ENCODE peak calls at places on chromosomes 2 and 18, in five cellular contexts. One of them, this sample, is unnamed. For H4K20me1, the result is how much of the 10 kb centered on the place peaks cover.

GRCh38 chr2:241310917-241311566 is 4.4 kb downstream of the HDLBP start:
- DNase-seq in hepatocyte: no peak
- DNase-seq in OCI-LY7: peak
- DNase-seq in HepG2: no peak
- DNase-seq in neural progenitor cell: no peak
- DNase-seq in this sample: no peak

GRCh38 chr18:8799593-8799992 is 94.2 kb downstream of the MTCL1 start:
- DNase-seq in OCI-LY7: no peak
- DNase-seq in neural progenitor cell: no peak
- DNase-seq in hepatocyte: no peak
- DNase-seq in HepG2: no peak
- DNase-seq in this sample: no peak

GRCh38 chr18:63505566-63506335 is 29.0 kb downstream of the SERPINB5 start:
- DNase-seq in HepG2: peak
- DNase-seq in OCI-LY7: peak
- DNase-seq in hepatocyte: peak
- DNase-seq in neural progenitor cell: peak
- DNase-seq in this sample: peak

GRCh38 chr2:12824304-12824761 is 107.6 kb downstream of the TRIB2 start:
- DNase-seq in HepG2: no peak
- DNase-seq in hepatocyte: peak
- DNase-seq in OCI-LY7: no peak
- DNase-seq in neural progenitor cell: peak
- DNase-seq in this sample: no peak

GRCh38 chr2:181038796-181039195 is 58.4 kb downstream of the UBE2E3 start:
- DNase-seq in HepG2: no peak
- DNase-seq in hepatocyte: no peak
- DNase-seq in neural progenitor cell: no peak
- DNase-seq in OCI-LY7: no peak
- DNase-seq in this sample: no peak

GRCh38 chr2:23401427-23402204 is 16.6 kb downstream of the KLHL29 start:
- DNase-seq in HepG2: no peak
- DNase-seq in hepatocyte: no peak
- DNase-seq in OCI-LY7: no peak
- DNase-seq in neural progenitor cell: no peak
- DNase-seq in this sample: no peak

GRCh38 chr2:54613361-54613760 is 110.1 kb upstream of the EML6 start:
- DNase-seq in HepG2: no peak
- DNase-seq in OCI-LY7: no peak
- DNase-seq in neural progenitor cell: no peak
- DNase-seq in hepatocyte: no peak
- DNase-seq in this sample: no peak

GRCh38 chr2:42047488-42048317 is at the start of gene PKDCC:
- DNase-seq in neural progenitor cell: peak
- DNase-seq in OCI-LY7: no peak
- DNase-seq in hepatocyte: peak
- DNase-seq in HepG2: peak
- DNase-seq in this sample: peak

GRCh38 chr18:13564579-13564978 is 161.8 kb downstream of the FAM210A start:
- DNase-seq in HepG2: no peak
- DNase-seq in neural progenitor cell: no peak
- DNase-seq in OCI-LY7: no peak
- DNase-seq in hepatocyte: no peak
- DNase-seq in this sample: no peak

GRCh38 chr18:46110406-46110805 is 6.2 kb downstream of the HAUS1 start:
- DNase-seq in HepG2: no peak
- DNase-seq in neural progenitor cell: no peak
- DNase-seq in hepatocyte: no peak
- DNase-seq in OCI-LY7: no peak
- DNase-seq in this sample: peak

GRCh38 chr2:239719791-239720410 is 305.2 kb downstream of the NDUFA10 start:
- DNase-seq in OCI-LY7: no peak
- DNase-seq in neural progenitor cell: no peak
- DNase-seq in hepatocyte: no peak
- DNase-seq in HepG2: no peak
- DNase-seq in this sample: no peak

GRCh38 chr2:239152239-239152915 is 248.4 kb downstream of the HDAC4 start:
- DNase-seq in hepatocyte: no peak
- DNase-seq in HepG2: no peak
- DNase-seq in neural progenitor cell: no peak
- DNase-seq in OCI-LY7: no peak
- DNase-seq in this sample: no peak

GRCh38 chr18:79853303-79853992 is 55.7 kb downstream of the KCNG2 start:
- DNase-seq in OCI-LY7: no peak
- DNase-seq in hepatocyte: no peak
- DNase-seq in neural progenitor cell: no peak
- DNase-seq in HepG2: no peak
- DNase-seq in this sample: no peak

GRCh38 chr2:211654211-211654780 is 884.3 kb downstream of the ERBB4 start:
- DNase-seq in neural progenitor cell: no peak
- DNase-seq in hepatocyte: no peak
- DNase-seq in HepG2: no peak
- DNase-seq in OCI-LY7: no peak
- DNase-seq in this sample: no peak

GRCh38 chr2:235088608-235089020 is 136.8 kb downstream of the SH3BP4 start:
- DNase-seq in neural progenitor cell: no peak
- DNase-seq in HepG2: peak
- DNase-seq in OCI-LY7: no peak
- DNase-seq in hepatocyte: no peak
- DNase-seq in this sample: peak

GRCh38 chr2:49080681-49081080 is 73.6 kb downstream of the FSHR start:
- DNase-seq in HepG2: no peak
- DNase-seq in OCI-LY7: no peak
- DNase-seq in hepatocyte: peak
- DNase-seq in neural progenitor cell: peak
- DNase-seq in this sample: no peak

GRCh38 chr2:102514061-102514785 is 41.2 kb downstream of the SLC9A4 start:
- DNase-seq in OCI-LY7: no peak
- DNase-seq in neural progenitor cell: no peak
- DNase-seq in hepatocyte: peak
- DNase-seq in HepG2: peak
- DNase-seq in this sample: peak

GRCh38 chr2:203446071-203446481 is 89.0 kb downstream of the RAPH1 start:
- DNase-seq in HepG2: no peak
- DNase-seq in OCI-LY7: no peak
- DNase-seq in hepatocyte: no peak
- DNase-seq in neural progenitor cell: no peak
- DNase-seq in this sample: peak

GRCh38 chr2:42877936-42878335 is 85.6 kb upstream of the HAAO start:
- DNase-seq in OCI-LY7: no peak
- DNase-seq in hepatocyte: no peak
- DNase-seq in HepG2: no peak
- DNase-seq in neural progenitor cell: no peak
- DNase-seq in this sample: no peak

GRCh38 chr2:127407091-127407490 is 11.1 kb upstream of the PROC start:
- DNase-seq in OCI-LY7: no peak
- DNase-seq in hepatocyte: no peak
- DNase-seq in neural progenitor cell: no peak
- DNase-seq in HepG2: no peak
- DNase-seq in this sample: no peak

GRCh38 chr2:24866946-24867345 is 53.1 kb downstream of the ADCY3 start:
- DNase-seq in HepG2: no peak
- DNase-seq in hepatocyte: no peak
- DNase-seq in neural progenitor cell: no peak
- DNase-seq in OCI-LY7: no peak
- DNase-seq in this sample: no peak

DNA sequence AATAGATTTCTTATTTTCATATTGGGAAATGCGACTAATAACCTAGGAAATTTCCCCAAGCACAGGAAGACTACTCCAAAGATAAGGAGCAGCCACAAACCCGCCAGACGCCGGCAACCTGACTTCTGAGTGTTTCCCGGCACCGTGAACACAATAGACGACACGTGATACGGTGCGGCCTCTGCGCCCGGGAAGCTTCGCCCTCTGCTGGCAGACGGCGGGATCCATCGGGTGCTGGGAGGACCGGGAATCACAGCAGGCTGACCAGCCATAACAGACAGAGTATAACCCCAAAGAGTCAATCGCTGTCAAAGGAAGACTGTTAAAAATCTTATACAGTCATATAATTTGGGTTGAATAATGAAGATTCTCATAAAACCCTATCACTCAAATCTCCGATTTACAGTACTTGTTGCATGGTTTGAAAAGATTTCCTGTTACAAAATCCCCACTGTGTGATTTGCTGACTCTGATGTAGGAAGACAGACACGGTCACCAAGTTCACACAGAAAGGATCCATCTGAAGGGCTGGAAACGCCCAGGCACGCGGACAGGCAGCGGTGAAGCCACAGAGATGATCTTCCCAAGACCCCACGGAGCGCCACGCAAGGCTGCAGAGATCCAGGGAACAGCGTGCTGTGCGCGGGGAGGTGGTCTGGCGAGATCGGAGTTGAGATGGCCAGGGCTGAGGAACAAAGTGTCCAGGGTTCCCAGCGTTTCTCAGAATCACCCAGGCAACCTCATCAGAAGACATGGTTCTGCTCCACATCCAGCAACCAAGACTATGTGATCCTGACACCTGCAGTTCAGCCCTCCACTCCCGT is 73.8 kb downstream of the EIPR1 start:
- DNase-seq in HepG2: peak
- DNase-seq in neural progenitor cell: peak
- DNase-seq in hepatocyte: peak
- DNase-seq in OCI-LY7: peak
- DNase-seq in this sample: peak
- H2AFZ ChIP-seq in HepG2: no peak
- H2AFZ ChIP-seq in neural progenitor cell: no peak
- H2AFZ ChIP-seq in hepatocyte: peak
- H2AFZ ChIP-seq in OCI-LY7: no peak
- H2AFZ ChIP-seq in this sample: peak

DNA sequence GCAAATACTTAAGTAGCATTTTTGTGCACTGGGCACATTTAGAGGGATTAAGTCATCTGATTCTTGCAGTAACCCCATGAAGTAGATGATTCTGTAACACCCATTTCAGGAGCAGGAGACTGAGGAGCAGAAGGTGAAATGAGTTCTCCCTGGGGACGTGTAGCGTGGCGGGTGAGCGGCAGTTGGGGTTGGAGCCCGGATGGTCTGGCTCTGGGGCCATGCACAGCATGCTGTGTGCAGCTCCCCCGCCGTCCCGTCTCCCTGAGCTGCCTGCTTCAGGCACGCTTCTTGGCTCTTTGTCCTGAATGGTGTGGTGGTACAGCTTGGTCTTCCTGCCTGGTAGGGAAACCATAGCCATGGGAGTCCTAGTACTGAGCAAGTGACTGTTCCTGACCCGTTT is 32.4 kb downstream of the INPP4A start:
- DNase-seq in neural progenitor cell: no peak
- DNase-seq in OCI-LY7: no peak
- DNase-seq in hepatocyte: no peak
- DNase-seq in HepG2: no peak
- DNase-seq in this sample: no peak
- H4K20me1 ChIP-seq in neural progenitor cell: under half
- H4K20me1 ChIP-seq in OCI-LY7: under half
- H4K20me1 ChIP-seq in hepatocyte: under half
- H4K20me1 ChIP-seq in HepG2: under half
- H4K20me1 ChIP-seq in this sample: under half

DNA sequence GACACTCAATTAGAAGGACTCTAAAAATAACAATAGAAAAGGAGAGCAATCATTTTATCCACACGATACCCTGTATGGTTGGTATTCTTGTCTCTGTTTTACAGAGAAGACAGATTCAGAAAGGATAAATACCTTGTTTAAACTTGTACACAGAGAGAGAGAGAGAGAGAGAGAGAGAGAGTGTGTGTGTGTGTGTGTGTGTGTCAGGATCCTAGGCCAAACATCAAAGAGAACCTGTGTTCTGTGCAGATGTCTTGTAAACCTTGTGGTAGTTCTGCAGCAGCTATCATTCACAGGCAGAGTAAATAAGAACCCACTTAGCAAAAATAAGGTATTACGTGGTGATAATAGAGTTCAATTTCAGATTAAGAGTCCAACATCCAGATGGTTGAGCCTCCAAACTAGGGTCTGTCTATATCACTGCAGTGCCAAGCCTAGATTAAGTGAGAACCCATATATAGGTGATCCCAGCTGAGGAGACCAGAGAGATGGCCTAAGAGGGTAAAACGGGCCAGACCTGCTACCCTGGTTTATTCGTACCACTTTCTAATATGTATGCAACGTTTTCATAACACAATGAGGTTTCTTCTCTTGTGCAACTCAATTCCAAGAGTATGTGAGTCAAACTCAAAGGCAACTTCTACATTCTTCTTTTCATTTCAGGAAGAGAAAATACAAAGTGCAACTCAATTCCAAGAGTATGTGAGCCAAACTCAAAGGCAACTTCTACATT is 4.1 kb upstream of the CRIM1 start:
- DNase-seq in OCI-LY7: no peak
- DNase-seq in HepG2: no peak
- DNase-seq in neural progenitor cell: no peak
- DNase-seq in hepatocyte: no peak
- DNase-seq in this sample: no peak
- H2AFZ ChIP-seq in OCI-LY7: no peak
- H2AFZ ChIP-seq in HepG2: no peak
- H2AFZ ChIP-seq in neural progenitor cell: no peak
- H2AFZ ChIP-seq in hepatocyte: no peak
- H2AFZ ChIP-seq in this sample: peak

GRCh38 chr2:237711458-237712150 is 84.2 kb downstream of the LRRFIP1 start:
- DNase-seq in OCI-LY7: no peak
- DNase-seq in neural progenitor cell: no peak
- DNase-seq in HepG2: no peak
- DNase-seq in hepatocyte: no peak
- DNase-seq in this sample: no peak
- H4K20me1 ChIP-seq in OCI-LY7: under half
- H4K20me1 ChIP-seq in neural progenitor cell: under half
- H4K20me1 ChIP-seq in HepG2: under half
- H4K20me1 ChIP-seq in hepatocyte: under half
- H4K20me1 ChIP-seq in this sample: under half

DNA sequence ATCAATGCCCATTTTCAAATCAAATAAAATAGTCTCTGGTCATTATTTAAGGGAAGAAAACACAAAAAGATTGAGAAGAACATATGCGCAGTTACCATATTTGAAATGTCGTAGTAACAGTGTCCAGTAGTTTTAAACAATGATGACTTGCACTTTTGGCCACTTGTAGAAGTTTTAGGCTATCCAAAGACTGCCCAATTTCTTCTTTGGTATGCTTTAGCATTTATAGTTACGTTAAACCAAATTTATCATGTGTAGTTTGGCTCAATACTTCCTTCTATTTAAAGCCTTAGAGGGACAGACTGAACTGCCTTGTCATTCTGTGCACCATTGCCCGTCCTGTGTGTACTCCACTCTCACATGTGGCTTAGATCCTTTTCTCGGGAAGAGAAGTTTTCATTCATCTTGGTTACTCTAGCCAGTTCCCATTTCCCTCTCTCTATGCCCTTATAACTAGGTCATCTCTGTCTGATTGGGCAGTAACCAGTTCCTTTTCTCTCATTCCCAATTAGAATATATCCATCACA is 84.8 kb upstream of the TTN start:
- DNase-seq in hepatocyte: no peak
- DNase-seq in HepG2: no peak
- DNase-seq in OCI-LY7: no peak
- DNase-seq in neural progenitor cell: no peak
- DNase-seq in this sample: no peak
- H2AFZ ChIP-seq in hepatocyte: no peak
- H2AFZ ChIP-seq in HepG2: no peak
- H2AFZ ChIP-seq in OCI-LY7: no peak
- H2AFZ ChIP-seq in neural progenitor cell: peak
- H2AFZ ChIP-seq in this sample: peak